ENCODE peak calls at places on chromosomes 2 and 18, in eight cellular contexts. P is activated T-helper 1 cell treated with anti-CD3 and anti-CD28 coated beads, Interleukin-2, amount 50 U/mL, for 16 hours; L is NCI-H69; R is ELF-1; Z is stimulated activated CD8-positive, alpha-beta memory T cell treated with anti-CD3 and anti-CD28 coated beads, Interleukin-12 subunit alpha, Interleukin-12 subunit beta, amount 100 ng/mL, for 1 hour; N is anterior cingulate cortex; F is H4; V is GM12865. W is an unnamed sample.

GRCh38 chr18:12645751-12646203 is 12.1 kb downstream of the SPIRE1 start:
- DNase-seq in L (no peak), R (peak), V (no peak), P (no peak), Z (no peak), F (no peak), N (peak), W (peak)

GRCh38 chr2:120738786-120739771 is 3.4 kb downstream of the GLI2 start:
- DNase-seq in L (peak), R (peak), N (no peak), Z (no peak), V (no peak), F (no peak), P (no peak), W (no peak)

GRCh38 chr2:222825031-222825430 is 35.8 kb upstream of the ACSL3 start:
- DNase-seq in P (no peak), N (no peak), F (no peak), Z (no peak), L (no peak), R (no peak), V (no peak), W (no peak)

GRCh38 chr18:61333271-61333745 is at the start of gene CDH20:
- DNase-seq in Z (no peak), P (no peak), F (no peak), V (no peak), N (peak), R (peak), L (peak), W (peak)

GRCh38 chr2:218582085-218582484 is 13.4 kb downstream of the CNOT9 start:
- DNase-seq in R (no peak), L (no peak), F (no peak), N (no peak), V (no peak), Z (no peak), P (no peak), W (no peak)

GRCh38 chr2:142037051-142037450 is 93.8 kb downstream of the LRP1B start:
- DNase-seq in V (no peak), N (no peak), L (peak), Z (no peak), P (no peak), F (peak), R (peak), W (no peak)

GRCh38 chr2:105344704-105345345 is 7.5 kb downstream of the C2orf49 start:
- DNase-seq in L (peak), P (no peak), N (no peak), Z (no peak), R (no peak), V (peak), F (peak), W (no peak)

GRCh38 chr18:49048361-49048760 is 97.6 kb upstream of the SMAD7 start:
- DNase-seq in F (no peak), R (no peak), N (no peak), Z (no peak), V (no peak), L (no peak), P (no peak), W (no peak)